ENCODE peak calls at places on chromosomes 16 and 17, in nine cellular contexts. One of them, this sample, is unnamed.

GRCh38 chr17:50806141-50806643 is 29.2 kb upstream of the WFIKKN2 start:
- DNase-seq in iPS-NIHi11: peak
- DNase-seq in activated T-cell treated with anti-CD3 and anti-CD28 coated beads, Interleukin-2, amount 50 U/mL, for 1 hour: no peak
- DNase-seq in fibroblast of lung: peak
- DNase-seq in WTC11: peak
- DNase-seq in NCI-H1930: no peak
- DNase-seq in stimulated activated naive CD8-positive, alpha-beta T cell treated with anti-CD3 and anti-CD28 coated beads, Interleukin-15, Interleukin-2, amounts not matched to agents 100 U/mL and 50 U/mL, for 24 hours: no peak
- DNase-seq in T-helper 1 cell: no peak
- DNase-seq in Right ventricle myocardium superior: no peak
- DNase-seq in this sample: no peak

GRCh38 chr16:56013962-56014552 is 138.9 kb upstream of the CES5A start:
- DNase-seq in stimulated activated naive CD8-positive, alpha-beta T cell treated with anti-CD3 and anti-CD28 coated beads, Interleukin-15, Interleukin-2, amounts not matched to agents 100 U/mL and 50 U/mL, for 24 hours: peak
- DNase-seq in NCI-H1930: no peak
- DNase-seq in T-helper 1 cell: peak
- DNase-seq in activated T-cell treated with anti-CD3 and anti-CD28 coated beads, Interleukin-2, amount 50 U/mL, for 1 hour: peak
- DNase-seq in fibroblast of lung: peak
- DNase-seq in WTC11: peak
- DNase-seq in Right ventricle myocardium superior: peak
- DNase-seq in iPS-NIHi11: peak
- DNase-seq in this sample: peak

GRCh38 chr16:29809850-29810698 is 1.9 kb upstream of the PRRT2 start:
- DNase-seq in activated T-cell treated with anti-CD3 and anti-CD28 coated beads, Interleukin-2, amount 50 U/mL, for 1 hour: peak
- DNase-seq in Right ventricle myocardium superior: no peak
- DNase-seq in NCI-H1930: no peak
- DNase-seq in T-helper 1 cell: peak
- DNase-seq in iPS-NIHi11: no peak
- DNase-seq in WTC11: no peak
- DNase-seq in fibroblast of lung: no peak
- DNase-seq in stimulated activated naive CD8-positive, alpha-beta T cell treated with anti-CD3 and anti-CD28 coated beads, Interleukin-15, Interleukin-2, amounts not matched to agents 100 U/mL and 50 U/mL, for 24 hours: peak
- DNase-seq in this sample: no peak

GRCh38 chr17:51840688-51841087 is 317.8 kb downstream of the CA10 start:
- DNase-seq in NCI-H1930: no peak
- DNase-seq in activated T-cell treated with anti-CD3 and anti-CD28 coated beads, Interleukin-2, amount 50 U/mL, for 1 hour: no peak
- DNase-seq in fibroblast of lung: no peak
- DNase-seq in stimulated activated naive CD8-positive, alpha-beta T cell treated with anti-CD3 and anti-CD28 coated beads, Interleukin-15, Interleukin-2, amounts not matched to agents 100 U/mL and 50 U/mL, for 24 hours: no peak
- DNase-seq in iPS-NIHi11: no peak
- DNase-seq in T-helper 1 cell: no peak
- DNase-seq in WTC11: no peak
- DNase-seq in Right ventricle myocardium superior: no peak
- DNase-seq in this sample: no peak

GRCh38 chr17:27356091-27356705 is 62.3 kb downstream of the WSB1 start:
- DNase-seq in iPS-NIHi11: no peak
- DNase-seq in NCI-H1930: no peak
- DNase-seq in Right ventricle myocardium superior: no peak
- DNase-seq in fibroblast of lung: no peak
- DNase-seq in stimulated activated naive CD8-positive, alpha-beta T cell treated with anti-CD3 and anti-CD28 coated beads, Interleukin-15, Interleukin-2, amounts not matched to agents 100 U/mL and 50 U/mL, for 24 hours: no peak
- DNase-seq in T-helper 1 cell: no peak
- DNase-seq in activated T-cell treated with anti-CD3 and anti-CD28 coated beads, Interleukin-2, amount 50 U/mL, for 1 hour: no peak
- DNase-seq in WTC11: no peak
- DNase-seq in this sample: no peak

GRCh38 chr16:12468552-12468951 is 335.1 kb downstream of the CPPED1 start:
- DNase-seq in iPS-NIHi11: peak
- DNase-seq in activated T-cell treated with anti-CD3 and anti-CD28 coated beads, Interleukin-2, amount 50 U/mL, for 1 hour: no peak
- DNase-seq in Right ventricle myocardium superior: no peak
- DNase-seq in fibroblast of lung: no peak
- DNase-seq in NCI-H1930: no peak
- DNase-seq in T-helper 1 cell: no peak
- DNase-seq in stimulated activated naive CD8-positive, alpha-beta T cell treated with anti-CD3 and anti-CD28 coated beads, Interleukin-15, Interleukin-2, amounts not matched to agents 100 U/mL and 50 U/mL, for 24 hours: no peak
- DNase-seq in WTC11: peak
- DNase-seq in this sample: no peak

GRCh38 chr16:87195190-87195589 is 122.0 kb downstream of the C16orf95 start:
- DNase-seq in stimulated activated naive CD8-positive, alpha-beta T cell treated with anti-CD3 and anti-CD28 coated beads, Interleukin-15, Interleukin-2, amounts not matched to agents 100 U/mL and 50 U/mL, for 24 hours: no peak
- DNase-seq in iPS-NIHi11: no peak
- DNase-seq in T-helper 1 cell: no peak
- DNase-seq in activated T-cell treated with anti-CD3 and anti-CD28 coated beads, Interleukin-2, amount 50 U/mL, for 1 hour: no peak
- DNase-seq in fibroblast of lung: no peak
- DNase-seq in NCI-H1930: no peak
- DNase-seq in Right ventricle myocardium superior: no peak
- DNase-seq in WTC11: no peak
- DNase-seq in this sample: no peak

GRCh38 chr17:6853764-6854442 is 22.4 kb upstream of the TEKT1 start:
- DNase-seq in Right ventricle myocardium superior: no peak
- DNase-seq in WTC11: peak
- DNase-seq in stimulated activated naive CD8-positive, alpha-beta T cell treated with anti-CD3 and anti-CD28 coated beads, Interleukin-15, Interleukin-2, amounts not matched to agents 100 U/mL and 50 U/mL, for 24 hours: peak
- DNase-seq in NCI-H1930: peak
- DNase-seq in iPS-NIHi11: peak
- DNase-seq in T-helper 1 cell: no peak
- DNase-seq in activated T-cell treated with anti-CD3 and anti-CD28 coated beads, Interleukin-2, amount 50 U/mL, for 1 hour: peak
- DNase-seq in fibroblast of lung: no peak
- DNase-seq in this sample: no peak

GRCh38 chr16:69861276-69862030 is 89.7 kb upstream of the CLEC18A start:
- DNase-seq in WTC11: no peak
- DNase-seq in activated T-cell treated with anti-CD3 and anti-CD28 coated beads, Interleukin-2, amount 50 U/mL, for 1 hour: no peak
- DNase-seq in stimulated activated naive CD8-positive, alpha-beta T cell treated with anti-CD3 and anti-CD28 coated beads, Interleukin-15, Interleukin-2, amounts not matched to agents 100 U/mL and 50 U/mL, for 24 hours: no peak
- DNase-seq in NCI-H1930: no peak
- DNase-seq in fibroblast of lung: peak
- DNase-seq in iPS-NIHi11: no peak
- DNase-seq in T-helper 1 cell: no peak
- DNase-seq in Right ventricle myocardium superior: no peak
- DNase-seq in this sample: peak

GRCh38 chr17:78284146-78284545 is 52.7 kb downstream of the TMEM235 start:
- DNase-seq in iPS-NIHi11: no peak
- DNase-seq in NCI-H1930: no peak
- DNase-seq in T-helper 1 cell: no peak
- DNase-seq in WTC11: no peak
- DNase-seq in activated T-cell treated with anti-CD3 and anti-CD28 coated beads, Interleukin-2, amount 50 U/mL, for 1 hour: no peak
- DNase-seq in stimulated activated naive CD8-positive, alpha-beta T cell treated with anti-CD3 and anti-CD28 coated beads, Interleukin-15, Interleukin-2, amounts not matched to agents 100 U/mL and 50 U/mL, for 24 hours: no peak
- DNase-seq in Right ventricle myocardium superior: no peak
- DNase-seq in fibroblast of lung: peak
- DNase-seq in this sample: no peak

GRCh38 chr17:68694791-68695485 is 93.8 kb upstream of the FAM20A start:
- DNase-seq in iPS-NIHi11: no peak
- DNase-seq in stimulated activated naive CD8-positive, alpha-beta T cell treated with anti-CD3 and anti-CD28 coated beads, Interleukin-15, Interleukin-2, amounts not matched to agents 100 U/mL and 50 U/mL, for 24 hours: no peak
- DNase-seq in NCI-H1930: no peak
- DNase-seq in WTC11: no peak
- DNase-seq in activated T-cell treated with anti-CD3 and anti-CD28 coated beads, Interleukin-2, amount 50 U/mL, for 1 hour: no peak
- DNase-seq in fibroblast of lung: no peak
- DNase-seq in T-helper 1 cell: no peak
- DNase-seq in Right ventricle myocardium superior: no peak
- DNase-seq in this sample: no peak

GRCh38 chr16:74778646-74779045 is 4.0 kb upstream of the FA2H start:
- DNase-seq in Right ventricle myocardium superior: no peak
- DNase-seq in fibroblast of lung: no peak
- DNase-seq in WTC11: no peak
- DNase-seq in iPS-NIHi11: no peak
- DNase-seq in NCI-H1930: no peak
- DNase-seq in T-helper 1 cell: no peak
- DNase-seq in stimulated activated naive CD8-positive, alpha-beta T cell treated with anti-CD3 and anti-CD28 coated beads, Interleukin-15, Interleukin-2, amounts not matched to agents 100 U/mL and 50 U/mL, for 24 hours: no peak
- DNase-seq in activated T-cell treated with anti-CD3 and anti-CD28 coated beads, Interleukin-2, amount 50 U/mL, for 1 hour: no peak
- DNase-seq in this sample: no peak

GRCh38 chr17:2058521-2059124 is 3.7 kb downstream of the HIC1 start:
- DNase-seq in WTC11: peak
- DNase-seq in NCI-H1930: no peak
- DNase-seq in T-helper 1 cell: peak
- DNase-seq in fibroblast of lung: peak
- DNase-seq in activated T-cell treated with anti-CD3 and anti-CD28 coated beads, Interleukin-2, amount 50 U/mL, for 1 hour: peak
- DNase-seq in iPS-NIHi11: peak
- DNase-seq in stimulated activated naive CD8-positive, alpha-beta T cell treated with anti-CD3 and anti-CD28 coated beads, Interleukin-15, Interleukin-2, amounts not matched to agents 100 U/mL and 50 U/mL, for 24 hours: peak
- DNase-seq in Right ventricle myocardium superior: peak
- DNase-seq in this sample: peak

GRCh38 chr16:17563340-17563739 is 92.6 kb upstream of the XYLT1 start:
- DNase-seq in T-helper 1 cell: no peak
- DNase-seq in WTC11: no peak
- DNase-seq in activated T-cell treated with anti-CD3 and anti-CD28 coated beads, Interleukin-2, amount 50 U/mL, for 1 hour: no peak
- DNase-seq in Right ventricle myocardium superior: no peak
- DNase-seq in fibroblast of lung: no peak
- DNase-seq in NCI-H1930: peak
- DNase-seq in stimulated activated naive CD8-positive, alpha-beta T cell treated with anti-CD3 and anti-CD28 coated beads, Interleukin-15, Interleukin-2, amounts not matched to agents 100 U/mL and 50 U/mL, for 24 hours: no peak
- DNase-seq in iPS-NIHi11: no peak
- DNase-seq in this sample: no peak

GRCh38 chr17:46024590-46024989 is 25.5 kb downstream of the STH start:
- DNase-seq in Right ventricle myocardium superior: no peak
- DNase-seq in activated T-cell treated with anti-CD3 and anti-CD28 coated beads, Interleukin-2, amount 50 U/mL, for 1 hour: no peak
- DNase-seq in iPS-NIHi11: no peak
- DNase-seq in T-helper 1 cell: no peak
- DNase-seq in fibroblast of lung: no peak
- DNase-seq in stimulated activated naive CD8-positive, alpha-beta T cell treated with anti-CD3 and anti-CD28 coated beads, Interleukin-15, Interleukin-2, amounts not matched to agents 100 U/mL and 50 U/mL, for 24 hours: no peak
- DNase-seq in NCI-H1930: no peak
- DNase-seq in WTC11: no peak
- DNase-seq in this sample: no peak

GRCh38 chr16:49630783-49631182 is 225.1 kb downstream of the ZNF423 start:
- DNase-seq in iPS-NIHi11: no peak
- DNase-seq in NCI-H1930: no peak
- DNase-seq in activated T-cell treated with anti-CD3 and anti-CD28 coated beads, Interleukin-2, amount 50 U/mL, for 1 hour: no peak
- DNase-seq in stimulated activated naive CD8-positive, alpha-beta T cell treated with anti-CD3 and anti-CD28 coated beads, Interleukin-15, Interleukin-2, amounts not matched to agents 100 U/mL and 50 U/mL, for 24 hours: no peak
- DNase-seq in T-helper 1 cell: no peak
- DNase-seq in WTC11: no peak
- DNase-seq in fibroblast of lung: no peak
- DNase-seq in Right ventricle myocardium superior: no peak
- DNase-seq in this sample: no peak